ENCODE peak calls at places on chromosome 4, in eight cellular contexts. L is transverse colon; P is right lobe of liver; U is neural progenitor cell; V is CD4-positive, alpha-beta T cell; K is AG04450; B is OCI-LY7; M is breast epithelium. Z is an unnamed sample.

GRCh38 chr4:174591243-174592021 is 69.1 kb upstream of the HPGD start:
- DNase-seq in K (no peak), B (no peak), M (no peak), L (no peak), V (no peak), P (no peak), U (no peak), Z (no peak)

GRCh38 chr4:7068883-7069282 is 1.0 kb upstream of the GRPEL1 start:
- DNase-seq in U (peak; percentile 75), B (no peak), L (no peak), V (no peak), P (no peak), K (no peak), M (no peak), Z (peak; percentile 10)

GRCh38 chr4:26856906-26857277 is 3.7 kb upstream of the STIM2 start:
- DNase-seq in K (no peak), P (no peak), U (no peak), L (no peak), B (no peak), M (no peak), V (no peak), Z (no peak)

GRCh38 chr4:185513489-185514181 is 21.7 kb downstream of the PDLIM3 start:
- DNase-seq in K (no peak), V (no peak), M (no peak), L (peak; percentile 33), U (no peak), P (peak; percentile 69), B (no peak), Z (no peak)

GRCh38 chr4:82753725-82754410 is 44.7 kb downstream of the SCD5 start:
- DNase-seq in U (no peak), K (no peak), P (no peak), B (no peak), M (no peak), L (no peak), V (no peak), Z (peak; percentile 50)

GRCh38 chr4:45072981-45073380 is 346.6 kb upstream of the GNPDA2 start:
- DNase-seq in M (no peak), P (no peak), U (no peak), V (no peak), K (no peak), L (no peak), B (no peak), Z (no peak)

GRCh38 chr4:20420916-20421315 is 169.2 kb downstream of the SLIT2 start:
- DNase-seq in V (no peak), B (no peak), M (no peak), K (no peak), L (no peak), P (no peak), U (no peak), Z (no peak)

GRCh38 chr4:1002131-1002630 is 9.0 kb upstream of the SLC26A1 start:
- DNase-seq in M (no peak), B (no peak), L (peak; percentile 51), K (no peak), P (no peak), V (no peak), U (peak; percentile 59), Z (no peak)

GRCh38 chr4:86977621-86978184 is 42.9 kb downstream of the AFF1 start:
- DNase-seq in P (no peak), B (no peak), V (no peak), U (no peak), L (peak; percentile 43), M (no peak), K (no peak), Z (no peak)

GRCh38 chr4:185203380-185204237 is at the start of gene CFAP97:
- DNase-seq in V (peak; percentile 75), P (peak; percentile 95), B (peak; percentile 76), M (peak; percentile 79), U (peak; percentile 85), K (peak; percentile 77), L (peak; percentile 92), Z (peak; percentile 77)

GRCh38 chr4:14853186-14853946 is 148.9 kb upstream of the CPEB2 start:
- DNase-seq in B (no peak), K (peak; percentile 66), L (no peak), V (no peak), P (no peak), U (no peak), M (peak; percentile 53), Z (no peak)

GRCh38 chr4:189792819-189793618 is 147.7 kb upstream of the FRG1 start:
- DNase-seq in V (peak; percentile 14), K (peak; percentile 13), M (peak; percentile 73), P (peak; percentile 64), B (peak; percentile 33), L (peak; percentile 65), U (peak; percentile 85), Z (peak; percentile 67)

GRCh38 chr4:1579834-1580686 is 104.1 kb downstream of the FAM53A start:
- DNase-seq in U (peak; percentile 90), K (no peak), P (peak; percentile 94), M (no peak), L (peak; percentile 91), V (no peak), B (peak; percentile 91), Z (peak; percentile 90)

GRCh38 chr4:172758586-172759340 is 409.8 kb upstream of the GALNT7 start:
- DNase-seq in V (no peak), P (no peak), K (peak; percentile 46), L (no peak), U (no peak), M (no peak), B (no peak), Z (no peak)

GRCh38 chr4:102663073-102663472 is 97.7 kb downstream of the MANBA start:
- DNase-seq in U (no peak), L (no peak), V (no peak), P (no peak), K (no peak), M (no peak), B (no peak), Z (no peak)

GRCh38 chr4:153514001-153514526 is 47.9 kb downstream of the TMEM131L start:
- DNase-seq in B (no peak), M (no peak), P (no peak), U (no peak), V (no peak), L (no peak), K (no peak), Z (no peak)

GRCh38 chr4:157700898-157701694 is 471.7 kb downstream of the GASK1B start:
- DNase-seq in L (no peak), P (no peak), M (no peak), V (no peak), K (no peak), U (no peak), B (no peak), Z (no peak)

GRCh38 chr4:4858527-4858926 is 938 bp upstream of the MSX1 start:
- DNase-seq in U (peak; percentile 41), L (no peak), K (no peak), M (no peak), P (no peak), B (no peak), V (no peak), Z (no peak)

GRCh38 chr4:151195801-151196200 is 81.2 kb upstream of the PRSS48 start:
- DNase-seq in L (no peak), V (no peak), M (no peak), B (no peak), K (no peak), U (no peak), P (no peak), Z (no peak)

DNA sequence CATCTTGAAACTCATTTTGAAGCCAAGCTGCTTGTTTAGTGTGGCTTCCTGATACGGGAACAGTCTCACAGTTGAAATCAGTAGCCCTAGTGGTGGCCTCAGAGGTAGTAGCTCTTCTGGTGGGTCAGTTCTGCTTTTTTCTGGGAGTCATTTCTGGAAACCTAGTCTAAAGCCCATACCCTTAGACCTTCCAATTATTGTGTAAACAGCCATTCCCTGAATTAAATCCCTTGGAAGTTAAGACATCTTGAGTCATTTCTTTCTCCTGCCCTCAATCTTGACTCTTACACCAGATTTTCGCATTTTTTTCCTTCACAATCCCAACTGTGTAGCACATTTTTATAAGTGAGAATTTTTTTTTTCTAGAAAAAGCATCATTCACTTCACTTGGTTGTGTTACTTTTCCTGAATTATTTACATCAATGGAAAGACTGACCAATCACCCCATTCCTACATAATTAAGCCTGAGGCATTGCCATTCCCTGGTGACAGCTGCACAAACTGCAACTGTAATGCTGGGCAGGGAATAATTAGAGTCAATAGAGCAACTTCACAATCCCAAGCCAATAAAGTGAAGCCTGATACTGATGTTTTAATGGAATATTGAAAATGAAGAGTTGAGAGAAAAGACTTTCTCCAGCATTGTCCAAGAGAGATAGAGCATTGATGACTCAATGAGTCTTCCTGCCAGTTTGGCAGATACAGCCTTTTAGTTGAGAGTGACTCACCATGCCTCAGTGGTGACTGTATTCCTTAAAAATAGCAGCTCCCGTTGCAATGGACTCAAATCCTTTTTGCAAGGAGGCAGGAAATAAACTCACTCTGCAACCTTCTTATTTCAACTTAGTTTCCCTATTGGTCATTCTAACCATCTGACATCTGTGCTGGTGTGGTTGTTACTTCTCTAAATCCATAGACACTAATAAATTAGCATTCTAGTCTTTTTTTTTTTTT is 13.0 kb upstream of the SEPSECS start:
- DNase-seq in L (no peak), U (no peak), K (peak; percentile 96), P (no peak), V (no peak), M (no peak), B (no peak), Z (no peak)
- TF ChIP-seq CTCF in L (no peak), U (no peak), K (no peak), P (no peak), V (no peak), M (no peak), B (no peak), Z (no peak)

GRCh38 chr4:128428397-128428796 is 140.8 kb upstream of the PGRMC2 start:
- DNase-seq in U (no peak), L (no peak), K (no peak), M (no peak), V (no peak), B (no peak), P (no peak), Z (no peak)
- H3K27ac ChIP-seq in U (no peak overlapping the region), L (no peak overlapping the region), K (no peak overlapping the region), M (no peak overlapping the region), V (no peak overlapping the region), B (no peak overlapping the region), P (no peak overlapping the region), Z (no peak overlapping the region)

GRCh38 chr4:73922766-73923630 is 53.8 kb downstream of the CXCL1 start:
- DNase-seq in B (no peak), V (no peak), L (no peak), M (no peak), P (no peak), U (no peak), K (no peak), Z (no peak)
- TF ChIP-seq CTCF in B (peak; percentile 27), V (no peak), L (peak; percentile 24), M (no peak), P (peak; percentile 38), U (peak; percentile 7), K (peak; percentile 54), Z (no peak)

DNA sequence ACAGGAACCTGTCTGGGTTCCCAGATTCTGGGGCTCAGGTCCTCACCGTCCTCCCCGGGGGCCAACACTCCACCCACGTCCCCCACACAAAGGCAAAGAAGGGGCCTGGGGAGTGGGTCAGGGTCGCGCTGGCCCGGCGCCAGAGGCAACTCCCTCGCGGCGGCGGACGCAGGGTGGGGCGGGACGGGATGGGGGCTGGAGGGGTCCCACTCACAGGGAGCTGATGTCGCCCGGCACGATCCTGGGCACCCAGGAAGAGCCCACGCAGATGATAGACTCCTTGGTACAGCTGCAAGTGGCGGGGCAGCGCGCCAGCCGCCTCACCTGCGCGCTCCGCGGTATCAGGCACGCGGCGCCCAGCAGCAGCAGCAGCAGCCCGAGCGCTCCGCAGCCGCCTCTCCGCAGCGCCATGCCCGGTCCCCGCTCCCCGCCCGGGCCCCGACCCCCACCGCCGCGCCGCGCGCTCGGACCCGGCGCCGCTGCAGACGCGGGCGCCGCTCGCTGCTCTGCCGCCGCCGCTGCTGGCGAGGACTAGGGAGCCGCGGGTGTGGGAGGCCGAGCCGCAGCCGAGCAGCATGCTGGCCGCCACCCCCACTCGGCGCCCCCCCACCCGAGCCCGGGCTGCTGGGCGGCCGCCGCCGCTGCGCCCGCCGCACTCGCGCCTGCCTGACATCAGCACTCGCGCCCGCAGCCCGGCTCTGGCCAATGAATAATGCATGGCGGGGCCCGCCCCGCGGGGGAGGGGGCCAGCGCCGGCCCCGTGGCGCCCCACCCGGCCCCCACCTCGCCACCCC is at the start of gene LGI2:
- DNase-seq in M (no peak), V (no peak), B (no peak), P (peak; percentile 36), U (peak; percentile 76), L (peak; percentile 13), K (no peak), Z (peak; percentile 72)
- H3K27ac ChIP-seq in M (no peak within 1 kb of the TSS), V (no peak within 1 kb of the TSS), B (no peak within 1 kb of the TSS), P (no peak within 1 kb of the TSS), U (no peak within 1 kb of the TSS), L (peak within 1 kb of the TSS; percentile 64), K (no peak within 1 kb of the TSS), Z (peak within 1 kb of the TSS; percentile 43)

Z was measured in WERI-Rb-1.